ENCODE peak calls at places on chromosomes 6 and 20, in seven cellular contexts. S is fibroblast of lung, Z is body of pancreas, L is thyroid gland, V is keratinocyte, B is tibial artery, H is heart left ventricle. F is an unnamed sample. For H3K4me1, the result is how much of the 10 kb centered on the place peaks cover.

GRCh38 chr20:44807684-44808056 is 2.7 kb downstream of the RIMS4 start:
- DNase-seq in Z (no peak), L (no peak), H (no peak), B (no peak), V (no peak), S (no peak), F (no peak)

GRCh38 chr6:101668496-101668895 is 275.0 kb downstream of the GRIK2 start:
- DNase-seq in H (no peak), S (no peak), V (peak), B (no peak), Z (no peak), L (no peak), F (no peak)

GRCh38 chr6:11423072-11423471 is 114.5 kb upstream of the TMEM170B start:
- DNase-seq in H (no peak), B (no peak), S (no peak), V (no peak), Z (no peak), L (no peak), F (no peak)

GRCh38 chr6:9789201-9789600 is 625.7 kb downstream of the TFAP2A start:
- DNase-seq in Z (no peak), L (no peak), S (no peak), V (no peak), H (no peak), B (no peak), F (no peak)

GRCh38 chr6:105359419-105360366 is 43.2 kb downstream of the PREP start:
- DNase-seq in H (no peak), Z (no peak), L (peak), B (no peak), V (peak), S (peak), F (no peak)

GRCh38 chr20:9141916-9142315 is 73.0 kb downstream of the PLCB4 start:
- DNase-seq in S (no peak), L (no peak), H (no peak), V (no peak), B (no peak), Z (no peak), F (no peak)

GRCh38 chr6:170222498-170223471 is 68.1 kb downstream of the DLL1 start:
- DNase-seq in B (peak), V (no peak), S (no peak), L (no peak), Z (no peak), H (no peak), F (peak)

GRCh38 chr6:170090561-170090960 is 200.3 kb downstream of the DLL1 start:
- DNase-seq in L (no peak), S (no peak), V (no peak), B (peak), H (no peak), Z (peak), F (no peak)

GRCh38 chr6:106858653-106859092 is 115.9 kb downstream of the CD24 start:
- DNase-seq in B (no peak), S (peak), V (peak), L (no peak), H (no peak), Z (peak), F (no peak)

GRCh38 chr6:168576388-168576787 is 135.4 kb downstream of the SMOC2 start:
- DNase-seq in S (no peak), L (no peak), H (no peak), V (no peak), B (no peak), Z (no peak), F (no peak)

GRCh38 chr6:4914412-4915159 is 89.3 kb downstream of the RPP40 start:
- DNase-seq in S (peak), L (no peak), B (no peak), V (peak), Z (no peak), H (no peak), F (no peak)

GRCh38 chr6:28658475-28659249 is 133.0 kb downstream of the GPX5 start:
- DNase-seq in H (no peak), V (no peak), L (no peak), Z (no peak), B (no peak), S (peak), F (no peak)

GRCh38 chr20:51531712-51532456 is 10.6 kb downstream of the NFATC2 start:
- DNase-seq in B (no peak), H (no peak), S (no peak), Z (no peak), L (no peak), V (no peak), F (no peak)

GRCh38 chr20:19540401-19540800 is 217.7 kb upstream of the RIN2 start:
- DNase-seq in V (no peak), L (no peak), H (no peak), Z (no peak), S (no peak), B (no peak), F (no peak)

GRCh38 chr20:35743693-35744491 is 1.8 kb upstream of the RBM39 start:
- DNase-seq in H (no peak), B (no peak), L (peak), Z (no peak), S (no peak), V (no peak), F (no peak)

GRCh38 chr6:14384175-14384949 is 266.8 kb downstream of the CD83 start:
- DNase-seq in V (no peak), H (no peak), L (no peak), B (no peak), S (no peak), Z (no peak), F (no peak)

GRCh38 chr6:9482030-9482731 is 932.7 kb downstream of the TFAP2A start:
- DNase-seq in H (no peak), L (no peak), B (no peak), Z (no peak), S (peak), V (peak), F (no peak)

GRCh38 chr20:64226686-64227576 is 28.6 kb upstream of the PCMTD2 start:
- DNase-seq in S (no peak), Z (no peak), B (no peak), L (no peak), H (no peak), V (no peak), F (no peak)

GRCh38 chr6:71982385-71982784 is 96.0 kb downstream of the RIMS1 start:
- DNase-seq in S (no peak), V (no peak), H (no peak), B (no peak), Z (no peak), L (no peak), F (no peak)

GRCh38 chr20:57432874-57433491 is 41.8 kb downstream of the RBM38 start:
- DNase-seq in S (no peak), H (peak), L (no peak), V (no peak), Z (no peak), B (peak), F (no peak)

GRCh38 chr20:20446613-20447012 is 78.7 kb downstream of the INSM1 start:
- DNase-seq in H (no peak), V (no peak), Z (no peak), S (no peak), L (no peak), B (no peak), F (no peak)

GRCh38 chr20:47263502-47264084 is 92.9 kb downstream of the ZMYND8 start:
- DNase-seq in L (no peak), S (no peak), H (peak), B (no peak), Z (no peak), V (no peak), F (no peak)

GRCh38 chr6:73024598-73024997 is 200.7 kb downstream of the KHDC1L start:
- DNase-seq in B (no peak), Z (no peak), L (no peak), S (no peak), H (no peak), V (no peak), F (no peak)

GRCh38 chr6:108661430-108661829 is 100.7 kb downstream of the FOXO3 start:
- DNase-seq in S (peak), H (no peak), V (no peak), L (no peak), B (no peak), Z (no peak), F (no peak)

GRCh38 chr20:31712564-31713311 is 9.9 kb downstream of the BCL2L1 start:
- DNase-seq in L (peak), V (peak), H (peak), B (peak), S (peak), Z (peak), F (peak)

GRCh38 chr6:4743026-4743425 is 33.2 kb upstream of the CDYL start:
- DNase-seq in V (peak), B (no peak), S (no peak), Z (no peak), L (no peak), H (no peak), F (no peak)

GRCh38 chr6:55748880-55749279 is 126.5 kb downstream of the BMP5 start:
- DNase-seq in Z (no peak), L (no peak), H (no peak), S (no peak), B (no peak), V (no peak), F (no peak)
- H3K27ac ChIP-seq in Z (no peak), L (no peak), H (no peak), S (no peak), B (no peak), V (no peak), F (no peak)

GRCh38 chr6:43681303-43681702 is 6.3 kb downstream of the MRPS18A start:
- DNase-seq in B (no peak), H (no peak), Z (no peak), L (no peak), S (no peak), V (no peak), F (no peak)

GRCh38 chr6:43680583-43681120 is 6.9 kb downstream of the MRPS18A start:
- DNase-seq in Z (no peak), L (no peak), H (no peak), V (no peak), S (no peak), B (no peak), F (no peak)

GRCh38 chr6:43687079-43687436 is 533 bp downstream of the MRPS18A start:
- DNase-seq in S (no peak), L (no peak), Z (no peak), H (no peak), V (no peak), B (no peak), F (no peak)

GRCh38 chr6:43682724-43683429 is 4.7 kb downstream of the MRPS18A start:
- DNase-seq in B (no peak), H (peak), Z (no peak), V (no peak), L (no peak), S (no peak), F (no peak)

GRCh38 chr6:43683708-43684455 is 3.7 kb downstream of the MRPS18A start:
- DNase-seq in L (no peak), B (no peak), Z (no peak), V (no peak), S (no peak), H (no peak), F (peak)
- H3K4me1 ChIP-seq in L (under half), B (under half), Z (under half), V (under half), S (under half), H (half or more), F (under half)

DNA sequence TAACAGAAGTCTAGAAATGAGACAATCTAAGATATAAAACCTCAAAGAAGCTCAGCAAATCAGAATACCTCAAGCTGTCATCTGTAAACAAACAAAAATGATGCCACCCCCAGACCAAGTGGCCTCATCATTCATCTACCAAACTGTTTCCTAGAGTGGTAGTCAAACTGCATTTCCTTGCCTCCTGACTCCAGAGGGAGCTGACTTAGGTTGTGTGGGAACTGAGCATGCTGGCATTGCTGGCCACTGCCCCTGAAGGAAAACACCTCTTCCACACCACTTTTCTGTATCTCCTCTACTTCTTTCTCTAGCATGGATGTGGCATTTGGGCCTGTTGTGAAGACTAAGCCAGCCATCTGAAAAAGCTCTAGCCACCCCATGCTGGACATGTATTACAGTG is 56.3 kb downstream of the ZHX3 start:
- DNase-seq in S (no peak), Z (no peak), H (no peak), V (no peak), B (no peak), L (no peak), F (no peak)
- H3K27ac ChIP-seq in S (no peak), Z (no peak), H (peak), V (no peak), B (no peak), L (peak), F (no peak)

DNA sequence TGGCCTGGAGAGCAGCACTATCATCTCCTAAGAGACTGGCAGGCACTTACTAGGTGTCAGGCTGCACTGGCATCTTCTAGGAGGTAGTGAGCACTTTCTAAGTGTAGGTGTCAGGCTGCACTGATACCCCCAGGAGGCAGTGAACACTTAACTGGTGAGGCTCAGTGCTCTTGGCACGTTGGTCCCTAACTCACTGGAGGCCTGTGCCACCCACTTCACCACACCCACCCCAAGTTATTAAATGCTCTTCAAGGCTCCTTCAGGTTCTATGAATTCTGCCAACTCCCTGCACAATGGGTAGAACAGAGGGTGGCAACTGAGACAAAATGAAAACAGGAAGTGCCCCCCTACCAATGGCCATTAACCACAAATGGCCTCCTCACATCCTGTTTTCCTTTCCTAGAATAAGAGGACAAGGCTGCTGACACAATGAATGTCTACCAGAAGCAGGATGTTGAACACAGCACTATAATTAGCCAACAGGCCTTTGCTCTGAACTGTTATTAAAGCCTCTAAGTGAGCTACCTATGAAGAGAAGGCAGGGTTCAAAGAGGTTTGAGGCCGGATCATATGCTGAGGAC is 29.4 kb downstream of the NCOA5 start:
- DNase-seq in B (no peak), S (no peak), H (no peak), L (no peak), Z (no peak), V (no peak), F (no peak)
- H3K4me1 ChIP-seq in B (under half), S (under half), H (under half), L (under half), Z (under half), V (under half), F (under half)

GRCh38 chr6:111759836-111760785 is 113.1 kb downstream of the FYN start:
- DNase-seq in B (no peak), Z (no peak), H (no peak), L (no peak), S (peak), V (no peak), F (no peak)
- H3K27ac ChIP-seq in B (no peak), Z (no peak), H (peak), L (peak), S (peak), V (no peak), F (no peak)

GRCh38 chr20:59014680-59015389 is 4.4 kb upstream of the TUBB1 start:
- DNase-seq in Z (no peak), B (no peak), V (no peak), S (no peak), L (no peak), H (no peak), F (no peak)

GRCh38 chr20:59010995-59011873 is 4.2 kb upstream of the CTSZ start:
- DNase-seq in Z (no peak), S (peak), H (peak), B (peak), V (no peak), L (no peak), F (peak)

GRCh38 chr20:59013959-59014608 is 5.1 kb upstream of the TUBB1 start:
- DNase-seq in H (no peak), L (no peak), Z (no peak), V (no peak), S (peak), B (no peak), F (no peak)

GRCh38 chr20:59015411-59015810 is 3.8 kb upstream of the TUBB1 start:
- DNase-seq in H (no peak), B (no peak), Z (no peak), V (no peak), L (no peak), S (no peak), F (no peak)

DNA sequence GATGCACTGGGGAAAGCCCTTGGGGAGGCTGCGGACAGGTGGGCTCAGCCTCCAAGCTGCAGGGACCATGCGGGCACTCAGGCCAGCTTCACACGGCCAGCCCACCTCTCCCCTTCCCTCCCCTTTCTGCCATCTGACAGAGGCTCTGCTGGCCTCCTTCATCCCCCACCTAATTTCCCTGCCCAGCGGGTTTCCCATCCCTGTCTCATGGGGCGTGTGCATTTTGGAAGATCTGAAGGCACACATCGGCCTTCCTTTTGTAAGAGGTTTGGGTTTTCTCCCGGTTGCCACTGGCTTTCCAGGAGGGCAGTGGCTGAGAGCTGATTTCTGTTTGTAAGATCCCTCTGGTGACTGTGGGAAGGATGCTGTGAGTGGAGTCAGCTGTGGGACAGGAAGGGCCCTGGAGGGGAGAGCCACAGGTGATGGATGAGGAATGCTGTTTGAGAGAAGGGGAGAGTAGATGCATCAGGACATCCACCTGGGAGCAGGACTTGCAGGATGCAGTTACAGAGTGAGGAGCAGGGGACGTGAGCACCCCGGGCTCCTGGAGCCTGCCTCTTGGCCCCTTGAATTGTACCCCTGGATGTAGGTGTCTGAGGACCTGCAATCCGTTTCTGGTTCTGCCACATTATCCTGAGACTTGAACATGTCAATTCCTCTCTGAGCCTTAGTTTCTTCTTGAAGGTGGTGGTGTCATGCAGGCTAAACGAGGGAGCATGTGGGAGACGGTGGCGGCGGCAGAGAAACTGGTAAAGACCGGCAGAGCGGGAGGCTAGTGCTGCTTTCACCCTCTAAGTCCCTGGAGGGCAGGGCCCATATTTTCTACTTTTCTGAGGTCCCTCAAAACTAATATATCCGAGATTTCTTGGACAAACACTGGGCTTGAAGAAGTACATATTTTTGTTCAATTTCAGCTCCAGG is 5.9 kb upstream of the TUBB1 start:
- DNase-seq in H (no peak), V (no peak), Z (no peak), S (no peak), B (no peak), L (no peak), F (no peak)
- H3K4me1 ChIP-seq in H (half or more), V (under half), Z (under half), S (under half), B (under half), L (under half), F (under half)

GRCh38 chr6:42740725-42741124 is 5.2 kb downstream of the TBCC start:
- DNase-seq in H (no peak), Z (no peak), L (no peak), S (no peak), B (no peak), V (no peak), F (no peak)

GRCh38 chr6:42735976-42736375 is 9.9 kb downstream of the TBCC start:
- DNase-seq in H (no peak), Z (no peak), B (no peak), S (no peak), L (no peak), V (no peak), F (no peak)
- H3K27ac ChIP-seq in H (no peak), Z (no peak), B (no peak), S (no peak), L (no peak), V (no peak), F (no peak)

DNA sequence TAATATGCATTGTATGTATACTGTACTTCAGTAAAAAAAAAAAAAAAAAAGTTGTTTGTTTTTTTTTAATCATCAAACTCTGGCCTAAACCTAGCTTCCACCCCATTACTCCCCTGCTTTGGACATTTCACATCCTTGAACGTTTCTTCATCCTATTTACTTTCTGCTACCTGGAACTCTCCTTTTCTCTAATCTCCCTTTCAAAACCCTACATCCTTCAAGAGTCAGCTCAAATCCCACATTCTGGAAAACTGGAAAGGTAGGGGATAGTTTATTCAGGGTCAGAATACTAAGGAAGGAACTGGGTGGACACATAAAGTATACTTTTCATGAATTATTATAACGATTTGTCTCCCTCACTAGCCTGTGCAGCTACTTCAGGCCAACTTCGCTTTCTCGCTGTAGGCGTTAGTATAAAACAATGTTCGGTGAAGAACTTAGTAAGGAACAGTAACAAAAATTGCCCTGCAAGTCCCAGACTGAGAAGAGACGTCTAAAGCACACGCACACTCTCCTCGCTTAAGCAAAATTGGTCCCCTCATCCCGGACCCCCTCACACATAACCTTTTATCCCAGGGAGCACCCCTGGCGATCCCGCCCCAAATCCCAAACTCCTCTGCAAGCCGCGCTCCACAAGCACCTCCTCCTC is 775 bp downstream of the PIGU start:
- DNase-seq in L (no peak), B (no peak), S (no peak), H (no peak), V (no peak), Z (no peak), F (no peak)
- H3K4me1 ChIP-seq in L (under half), B (under half), S (under half), H (under half), V (under half), Z (under half), F (under half)